ENCODE peak calls at places on chromosomes 3 and 15, in nine cellular contexts. Y, J, V, T, E, D, X, N and F are unnamed samples.

GRCh38 chr3:60434945-60435344 is 816.3 kb downstream of the FHIT start:
- DNase-seq in Y (no peak), J (no peak), V (no peak), T (no peak), E (peak; percentile 50), D (no peak), X (no peak), N (no peak), F (no peak)

GRCh38 chr3:12522721-12523120 is 22.6 kb downstream of the MKRN2OS start:
- DNase-seq in Y (no peak), J (no peak), V (no peak), T (no peak), E (peak; percentile 78), D (no peak), X (no peak), N (no peak), F (no peak)

GRCh38 chr3:48215019-48215418 is 8.3 kb upstream of the CAMP start:
- DNase-seq in Y (no peak), J (no peak), V (no peak), T (no peak), E (no peak), D (no peak), X (no peak), N (no peak), F (no peak)

GRCh38 chr15:40633178-40633577 is 39.1 kb downstream of the KNL1 start:
- DNase-seq in Y (no peak), J (peak; percentile 44), V (no peak), T (no peak), E (no peak), D (peak; percentile 45), X (no peak), N (no peak), F (no peak)

GRCh38 chr3:134299185-134299887 is 48.7 kb upstream of the RYK start:
- DNase-seq in Y (no peak), J (peak; percentile 46), V (no peak), T (no peak), E (peak; percentile 51), D (peak; percentile 65), X (no peak), N (no peak), F (peak; percentile 49)

GRCh38 chr3:13597661-13598060 is 48.7 kb downstream of the FBLN2 start:
- DNase-seq in Y (no peak), J (no peak), V (no peak), T (no peak), E (no peak), D (no peak), X (no peak), N (no peak), F (no peak)

GRCh38 chr15:70494861-70495571 is 268.3 kb downstream of the UACA start:
- DNase-seq in Y (no peak), J (peak; percentile 65), V (no peak), T (no peak), E (peak; percentile 65), D (peak; percentile 91), X (no peak), N (no peak), F (no peak)

GRCh38 chr15:52171386-52171785 is 19.8 kb downstream of the GNB5 start:
- DNase-seq in Y (no peak), J (no peak), V (no peak), T (peak; percentile 38), E (no peak), D (no peak), X (no peak), N (no peak), F (no peak)

GRCh38 chr3:53729130-53729529 is 117.1 kb downstream of the CHDH start:
- DNase-seq in Y (no peak), J (peak; percentile 48), V (no peak), T (no peak), E (no peak), D (no peak), X (no peak), N (no peak), F (no peak)

GRCh38 chr3:143585720-143586456 is 262.4 kb downstream of the SLC9A9 start:
- DNase-seq in Y (no peak), J (no peak), V (no peak), T (no peak), E (no peak), D (no peak), X (no peak), N (no peak), F (no peak)

GRCh38 chr3:156409694-156410093 is 145.2 kb downstream of the SSR3 start:
- DNase-seq in Y (no peak), J (no peak), V (no peak), T (no peak), E (no peak), D (no peak), X (no peak), N (no peak), F (no peak)

GRCh38 chr3:51706788-51707731 is at the start of gene GRM2:
- DNase-seq in Y (peak; percentile 88), J (peak; percentile 66), V (peak; percentile 13), T (peak; percentile 56), E (peak; percentile 98), D (peak; percentile 87), X (no peak), N (no peak), F (peak; percentile 68)

GRCh38 chr3:14798231-14798630 is 20.5 kb upstream of the FGD5 start:
- DNase-seq in Y (no peak), J (no peak), V (no peak), T (no peak), E (no peak), D (no peak), X (no peak), N (no peak), F (no peak)

GRCh38 chr15:43126358-43126757 is 7.0 kb upstream of the TMEM62 start:
- DNase-seq in Y (no peak), J (no peak), V (no peak), T (no peak), E (no peak), D (no peak), X (no peak), N (no peak), F (no peak)

GRCh38 chr15:88641959-88642452 is 3.2 kb downstream of the ISG20 start:
- DNase-seq in Y (no peak), J (no peak), V (no peak), T (no peak), E (no peak), D (no peak), X (no peak), N (no peak), F (no peak)

GRCh38 chr3:9951962-9952805 is at the start of gene PRRT3:
- DNase-seq in Y (peak; percentile 73), J (peak; percentile 28), V (no peak), T (peak; percentile 60), E (peak; percentile 88), D (peak; percentile 42), X (no peak), N (peak; percentile 39), F (peak; percentile 48)

GRCh38 chr3:171878441-171879225 is 35.5 kb downstream of the TMEM212 start:
- DNase-seq in Y (no peak), J (peak; percentile 89), V (no peak), T (no peak), E (no peak), D (peak; percentile 64), X (no peak), N (no peak), F (no peak)

GRCh38 chr3:128584412-128585020 is 66.1 kb downstream of the RPN1 start:
- DNase-seq in Y (peak; percentile 59), J (peak; percentile 70), V (peak; percentile 14), T (peak; percentile 65), E (peak; percentile 95), D (peak; percentile 64), X (no peak), N (no peak), F (peak; percentile 79)

GRCh38 chr3:23129817-23130216 is 73.3 kb upstream of the UBE2E2 start:
- DNase-seq in Y (no peak), J (peak; percentile 38), V (no peak), T (no peak), E (no peak), D (no peak), X (no peak), N (no peak), F (no peak)

GRCh38 chr3:346186-346585 is 149.6 kb downstream of the CHL1 start:
- DNase-seq in Y (no peak), J (no peak), V (no peak), T (no peak), E (no peak), D (peak; percentile 26), X (no peak), N (no peak), F (no peak)

GRCh38 chr15:75836953-75837321 is 6.3 kb upstream of the UBE2Q2 start:
- DNase-seq in Y (no peak), J (peak; percentile 84), V (no peak), T (peak; percentile 55), E (no peak), D (peak; percentile 76), X (no peak), N (peak; percentile 5), F (no peak)

GRCh38 chr3:174355505-174355904 is 503.6 kb upstream of the NAALADL2 start:
- DNase-seq in Y (peak; percentile 20), J (peak; percentile 40), V (no peak), T (no peak), E (no peak), D (peak; percentile 47), X (no peak), N (no peak), F (no peak)

GRCh38 chr3:39038165-39038564 is 13.6 kb downstream of the SCN11A start:
- DNase-seq in Y (no peak), J (peak; percentile 88), V (no peak), T (no peak), E (no peak), D (peak; percentile 17), X (no peak), N (no peak), F (no peak)

GRCh38 chr15:83854314-83854713 is 200.4 kb downstream of the ADAMTSL3 start:
- DNase-seq in Y (no peak), J (no peak), V (no peak), T (no peak), E (no peak), D (no peak), X (no peak), N (no peak), F (no peak)

GRCh38 chr3:141686477-141687280 is 51.4 kb upstream of the RNF7 start:
- DNase-seq in Y (peak; percentile 14), J (peak; percentile 69), V (peak; percentile 76), T (peak; percentile 71), E (no peak), D (peak; percentile 84), X (no peak), N (no peak), F (peak; percentile 59)

GRCh38 chr3:159806412-159806811 is 182.2 kb upstream of the IL12A start:
- DNase-seq in Y (no peak), J (peak; percentile 60), V (peak; percentile 35), T (no peak), E (no peak), D (peak; percentile 81), X (no peak), N (no peak), F (no peak)

GRCh38 chr15:60572462-60573214 is 93.7 kb upstream of the ICE2 start:
- DNase-seq in Y (no peak), J (no peak), V (no peak), T (no peak), E (no peak), D (no peak), X (no peak), N (no peak), F (no peak)

GRCh38 chr3:186164696-186165095 is 55.8 kb upstream of the ETV5 start:
- DNase-seq in Y (no peak), J (no peak), V (no peak), T (no peak), E (no peak), D (no peak), X (no peak), N (no peak), F (no peak)

GRCh38 chr15:77533530-77533929 is 99.2 kb downstream of the LINGO1 start:
- DNase-seq in Y (no peak), J (no peak), V (no peak), T (no peak), E (peak; percentile 70), D (no peak), X (no peak), N (no peak), F (no peak)

GRCh38 chr3:188776447-188776846 is 395.3 kb upstream of the TPRG1 start:
- DNase-seq in Y (no peak), J (peak; percentile 74), V (no peak), T (no peak), E (no peak), D (no peak), X (no peak), N (no peak), F (no peak)

GRCh38 chr3:117407317-117407716 is 697.7 kb downstream of the TUSC7 start:
- DNase-seq in Y (no peak), J (peak; percentile 7), V (no peak), T (no peak), E (no peak), D (peak; percentile 27), X (no peak), N (no peak), F (no peak)